ENCODE peak calls at places on chromosomes 12 and 14, in four cellular contexts. M is germinal center, C is fibroblast of lung, B is Daoy. P is an unnamed sample.

GRCh38 chr14:73207615-73208014 is 29.7 kb upstream of the PAPLN start:
- DNase-seq in M (no peak), C (no peak), B (no peak), P (no peak)

GRCh38 chr12:71871116-71871515 is 31.6 kb downstream of the TBC1D15 start:
- DNase-seq in M (no peak), C (peak; percentile 73), B (no peak), P (no peak)

GRCh38 chr14:99188721-99189120 is 83.3 kb downstream of the BCL11B start:
- DNase-seq in M (no peak), C (no peak), B (peak; percentile 48), P (no peak)

GRCh38 chr12:74985986-74986319 is 223.7 kb downstream of the KCNC2 start:
- DNase-seq in M (no peak), C (no peak), B (no peak), P (no peak)

GRCh38 chr12:12202747-12203146 is 64.1 kb downstream of the LRP6 start:
- DNase-seq in M (no peak), C (no peak), B (no peak), P (no peak)

GRCh38 chr12:99093166-99093565 is 448.1 kb downstream of the APAF1 start:
- DNase-seq in M (no peak), C (no peak), B (no peak), P (no peak)

GRCh38 chr12:24922109-24922508 is 26.8 kb downstream of the BCAT1 start:
- DNase-seq in M (no peak), C (no peak), B (no peak), P (no peak)

GRCh38 chr14:91750634-91751198 is 18.8 kb upstream of the CATSPERB start:
- DNase-seq in M (no peak), C (no peak), B (no peak), P (no peak)

GRCh38 chr14:75282166-75282547 is 3.5 kb downstream of the FOS start:
- DNase-seq in M (no peak), C (peak; percentile 56), B (no peak), P (peak; percentile 39)

GRCh38 chr12:130764475-130765185 is 48.5 kb upstream of the RIMBP2 start:
- DNase-seq in M (no peak), C (peak; percentile 53), B (peak; percentile 55), P (peak; percentile 79)

GRCh38 chr14:21205026-21205677 is 49.3 kb upstream of the OR5AU1 start:
- DNase-seq in M (no peak), C (no peak), B (no peak), P (peak; percentile 22)

GRCh38 chr12:1533602-1534304 is 60.6 kb downstream of the FBXL14 start:
- DNase-seq in M (peak; percentile 41), C (no peak), B (peak; percentile 77), P (peak; percentile 79)

GRCh38 chr12:25745281-25745680 is 192.2 kb upstream of the LMNTD1 start:
- DNase-seq in M (no peak), C (no peak), B (no peak), P (no peak)

GRCh38 chr14:104976198-104977007 is 1.8 kb downstream of the AHNAK2 start:
- DNase-seq in M (peak; percentile 79), C (peak; percentile 79), B (peak; percentile 88), P (peak; percentile 84)

GRCh38 chr12:129337413-129337812 is 484.1 kb downstream of the GLT1D1 start:
- DNase-seq in M (no peak), C (no peak), B (peak; percentile 77), P (no peak)

GRCh38 chr12:14384783-14385638 is 19.5 kb downstream of the ATF7IP start:
- DNase-seq in M (peak; percentile 59), C (peak; percentile 97), B (peak; percentile 77), P (peak; percentile 98)

GRCh38 chr12:113858828-113859386 is 107.2 kb downstream of the RBM19 start:
- DNase-seq in M (no peak), C (no peak), B (no peak), P (no peak)

GRCh38 chr12:120091371-120092090 is 25.0 kb downstream of the RAB35 start:
- DNase-seq in M (no peak), C (peak; percentile 23), B (no peak), P (no peak)

GRCh38 chr14:103546651-103547454 is 15.6 kb downstream of the BAG5 start:
- DNase-seq in M (peak; percentile 85), C (no peak), B (peak; percentile 74), P (peak; percentile 71)

GRCh38 chr14:69090187-69090789 is 62.6 kb downstream of the DCAF5 start:
- DNase-seq in M (peak; percentile 9), C (peak; percentile 54), B (peak; percentile 46), P (peak; percentile 9)

GRCh38 chr12:92224685-92225331 is 79.2 kb upstream of the BTG1 start:
- DNase-seq in M (no peak), C (peak; percentile 65), B (peak; percentile 56), P (no peak)

GRCh38 chr12:114878781-114879180 is 194.8 kb upstream of the TBX3 start:
- DNase-seq in M (no peak), C (no peak), B (no peak), P (no peak)

GRCh38 chr14:77076118-77076631 is 21.9 kb upstream of the CIPC start:
- DNase-seq in M (no peak), C (peak; percentile 85), B (no peak), P (no peak)

P was measured in NAMALWA.